ENCODE peak calls at places on chromosomes 4 and X, in ten cellular contexts. S is neural progenitor cell, O is cardiac fibroblast, F is adrenal gland, J is upper lobe of right lung, Y is OCI-LY7, P is fibroblast of mammary gland, V is endothelial cell, A is MCF 10A, W is omental fat pad. Z is an unnamed sample.
A peak's percentile ranks its signal among the peaks of the same experiment; 100 is the strongest.

GRCh38 chr4:84632092-84632491 is 49.2 kb downstream of the CDS1 start:
- DNase-seq in S (no peak), O (peak; percentile 91), F (no peak), J (no peak), Y (no peak), P (peak; percentile 90), V (no peak), A (peak; percentile 86), W (no peak), Z (no peak)

GRCh38 chrX:133576876-133577275 is 161.6 kb upstream of the GPC4 start:
- DNase-seq in S (no peak), O (no peak), F (no peak), J (no peak), Y (no peak), P (no peak), V (no peak), A (no peak), W (no peak), Z (no peak)

GRCh38 chr4:84583871-84584373 is 995 bp downstream of the CDS1 start:
- DNase-seq in S (no peak), O (no peak), F (no peak), J (no peak), Y (no peak), P (peak; percentile 8), V (no peak), A (no peak), W (no peak), Z (no peak)

GRCh38 chrX:133726211-133726630 is 259.2 kb downstream of the GPC3 start:
- DNase-seq in S (no peak), O (peak; percentile 52), F (no peak), J (no peak), Y (no peak), P (peak; percentile 67), V (no peak), A (peak; percentile 63), W (no peak), Z (no peak)

GRCh38 chr4:165016971-165017370 is 14.8 kb upstream of the TRIM60 start:
- DNase-seq in S (peak; percentile 14), O (peak; percentile 2), F (no peak), J (no peak), Y (no peak), P (peak; percentile 13), V (peak; percentile 25), A (peak; percentile 28), W (no peak), Z (peak; percentile 9)

GRCh38 chr4:1012031-1012739 is 759 bp downstream of the FGFRL1 start:
- DNase-seq in S (peak; percentile 77), O (peak; percentile 27), F (peak; percentile 73), J (peak; percentile 81), Y (peak; percentile 19), P (no peak), V (no peak), A (peak; percentile 64), W (no peak), Z (peak; percentile 56)

GRCh38 chr4:86181585-86181984 is 178.3 kb downstream of the MAPK10 start:
- DNase-seq in S (no peak), O (peak; percentile 32), F (no peak), J (no peak), Y (no peak), P (peak; percentile 19), V (no peak), A (peak; percentile 1), W (no peak), Z (no peak)

GRCh38 chrX:38704146-38704882 is 96.9 kb upstream of the MID1IP1 start:
- DNase-seq in S (no peak), O (no peak), F (no peak), J (no peak), Y (no peak), P (no peak), V (no peak), A (no peak), W (no peak), Z (no peak)

GRCh38 chr4:124555959-124556358 is 156.6 kb downstream of the ANKRD50 start:
- DNase-seq in S (no peak), O (no peak), F (no peak), J (no peak), Y (no peak), P (no peak), V (no peak), A (no peak), W (no peak), Z (no peak)

GRCh38 chr4:110586137-110586850 is 36.6 kb downstream of the PITX2 start:
- DNase-seq in S (peak; percentile 42), O (peak; percentile 75), F (no peak), J (no peak), Y (peak; percentile 37), P (peak; percentile 76), V (no peak), A (peak; percentile 68), W (no peak), Z (no peak)

GRCh38 chrX:68940601-68941000 is 111.8 kb downstream of the EFNB1 start:
- DNase-seq in S (no peak), O (no peak), F (no peak), J (no peak), Y (no peak), P (peak; percentile 12), V (no peak), A (no peak), W (no peak), Z (no peak)

GRCh38 chr4:22413416-22413815 is 102.5 kb downstream of the ADGRA3 start:
- DNase-seq in S (no peak), O (no peak), F (no peak), J (no peak), Y (no peak), P (no peak), V (no peak), A (no peak), W (no peak), Z (no peak)

GRCh38 chrX:132488092-132488749 is 617 bp downstream of the MBNL3 start:
- DNase-seq in S (no peak), O (peak; percentile 48), F (peak; percentile 31), J (no peak), Y (peak; percentile 70), P (peak; percentile 42), V (no peak), A (peak; percentile 38), W (no peak), Z (no peak)

GRCh38 chrX:20112022-20112421 is 4.7 kb downstream of the MAP7D2 start:
- DNase-seq in S (no peak), O (no peak), F (no peak), J (no peak), Y (no peak), P (no peak), V (no peak), A (no peak), W (no peak), Z (no peak)

GRCh38 chrX:100410083-100410590 is at the start of gene PCDH19:
- DNase-seq in S (peak; percentile 89), O (peak; percentile 61), F (peak; percentile 47), J (peak; percentile 66), Y (no peak), P (peak; percentile 57), V (peak; percentile 58), A (peak; percentile 68), W (no peak), Z (peak; percentile 89)

GRCh38 chr4:158315706-158316105 is 105.4 kb downstream of the TMEM144 start:
- DNase-seq in S (no peak), O (peak; percentile 65), F (no peak), J (no peak), Y (no peak), P (peak; percentile 89), V (no peak), A (peak; percentile 33), W (no peak), Z (no peak)

GRCh38 chr4:35725131-35725530 is 519.2 kb downstream of the ARAP2 start:
- DNase-seq in S (peak; percentile 26), O (no peak), F (no peak), J (no peak), Y (peak; percentile 2), P (no peak), V (no peak), A (peak; percentile 3), W (no peak), Z (no peak)
- TF ChIP-seq CTCF in S (peak; percentile 38), O (no peak), F (no peak), J (no peak), Y (peak; percentile 55), P (no peak), V (peak; percentile 49), A (no peak), W (no peak), Z (peak; percentile 8)

DNA sequence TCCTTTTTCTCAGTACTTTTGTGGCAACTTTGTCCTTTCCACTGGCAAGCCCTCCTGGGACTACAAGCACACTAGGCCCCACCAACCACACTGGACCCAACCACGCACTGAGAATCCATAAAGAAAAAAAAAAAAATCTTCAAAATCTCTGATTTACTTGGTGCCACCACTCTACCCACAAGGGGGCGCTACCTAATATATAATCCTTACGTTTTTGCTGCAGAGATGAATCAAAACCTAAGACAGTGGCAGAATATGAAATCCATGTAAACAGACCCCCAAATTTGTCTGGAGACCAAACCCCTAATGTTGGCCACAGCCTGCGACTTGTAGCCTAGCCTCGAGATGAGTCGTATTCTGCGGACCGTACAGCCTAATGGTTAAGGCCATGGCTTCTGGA is 63.5 kb upstream of the ARHGAP36 start:
- DNase-seq in S (peak; percentile 58), O (peak; percentile 4), F (peak; percentile 19), J (no peak), Y (peak; percentile 22), P (peak; percentile 23), V (peak; percentile 22), A (peak; percentile 48), W (no peak), Z (peak; percentile 58)
- TF ChIP-seq CTCF in S (peak; percentile 76), O (peak; percentile 31), F (peak; percentile 46), J (peak; percentile 34), Y (peak; percentile 81), P (peak; percentile 58), V (peak; percentile 84), A (peak; percentile 53), W (no peak), Z (peak; percentile 78)

GRCh38 chr4:122285285-122285684 is 93.5 kb upstream of the ADAD1 start:
- DNase-seq in S (no peak), O (no peak), F (no peak), J (no peak), Y (no peak), P (peak; percentile 40), V (no peak), A (peak; percentile 11), W (no peak), Z (no peak)
- TF ChIP-seq CTCF in S (no peak), O (no peak), F (no peak), J (no peak), Y (no peak), P (no peak), V (no peak), A (no peak), W (no peak), Z (no peak)

DNA sequence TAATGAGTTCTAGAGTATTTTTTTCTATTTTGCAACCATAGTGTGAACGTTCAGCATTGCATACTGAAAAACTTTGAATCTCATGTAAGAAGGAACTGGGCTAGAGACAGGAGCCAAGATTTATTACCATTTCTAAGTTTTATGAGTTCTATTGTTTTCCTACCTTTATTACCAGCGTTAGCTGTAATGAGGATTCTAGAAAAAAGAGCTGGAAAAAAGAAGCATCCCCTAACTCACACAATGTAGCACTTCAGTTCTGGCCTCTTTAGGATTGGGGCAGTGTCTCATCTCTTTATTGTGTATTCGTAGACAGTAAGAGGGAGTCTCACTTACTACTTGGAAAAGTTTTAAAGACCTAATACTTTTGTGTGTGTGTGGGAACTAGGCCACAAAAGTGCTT is 101.6 kb upstream of the TENM3 start:
- DNase-seq in S (no peak), O (no peak), F (no peak), J (no peak), Y (no peak), P (no peak), V (no peak), A (no peak), W (no peak), Z (no peak)
- TF ChIP-seq CTCF in S (no peak), O (no peak), F (no peak), J (no peak), Y (no peak), P (no peak), V (no peak), A (no peak), W (no peak), Z (no peak)

GRCh38 chr4:2910409-2910808 is 52.8 kb downstream of the NOP14 start:
- DNase-seq in S (peak; percentile 26), O (no peak), F (no peak), J (no peak), Y (peak; percentile 18), P (no peak), V (no peak), A (no peak), W (no peak), Z (no peak)
- TF ChIP-seq CTCF in S (peak; percentile 20), O (peak; percentile 29), F (no peak), J (no peak), Y (peak; percentile 47), P (no peak), V (no peak), A (no peak), W (no peak), Z (no peak)